ENCODE peak calls at places on chromosomes 6 and 20, in six cellular contexts. S is progenitor cell of endocrine pancreas; L is globus pallidus; K is activated effector memory CD4-positive, alpha-beta T cell treated with anti-CD3 and anti-CD28 coated beads, Interleukin-2, amount 50 U/mL, for 16 hours; M is SHP77; E is CD8-positive, alpha-beta memory T cell. T is an unnamed sample.

GRCh38 chr6:34990971-34991560 is 102.0 kb downstream of the ANKS1A start:
- DNase-seq in K (no peak), E (no peak), S (no peak), M (no peak), L (no peak), T (no peak)

GRCh38 chr6:117976030-117976651 is 69.1 kb downstream of the SLC35F1 start:
- DNase-seq in M (peak), L (peak), E (no peak), S (no peak), K (no peak), T (peak)

GRCh38 chr20:3045042-3045815 is 623 bp upstream of the MRPS26 start:
- DNase-seq in L (no peak), E (peak), M (peak), S (no peak), K (no peak), T (peak)

GRCh38 chr20:62644044-62644795 is 1.9 kb downstream of the SLCO4A1 start:
- DNase-seq in S (no peak), M (no peak), K (no peak), E (no peak), L (no peak), T (no peak)

GRCh38 chr6:112163295-112164257 is 76.2 kb downstream of the FAM229B start:
- DNase-seq in K (peak), L (peak), M (peak), E (peak), S (peak), T (peak)

GRCh38 chr6:26594730-26595632 is 1.8 kb upstream of the ABT1 start:
- DNase-seq in M (peak), L (peak), K (no peak), E (no peak), S (no peak), T (peak)

GRCh38 chr6:34099878-34100277 is 46.0 kb downstream of the GRM4 start:
- DNase-seq in M (no peak), K (no peak), L (no peak), S (no peak), E (no peak), T (no peak)

GRCh38 chr6:6712258-6712978 is 123.9 kb downstream of the LY86 start:
- DNase-seq in K (no peak), S (no peak), M (peak), E (no peak), L (no peak), T (no peak)

GRCh38 chr6:582370-582769 is 74.5 kb downstream of the HUS1B start:
- DNase-seq in S (peak), L (no peak), M (no peak), K (no peak), E (no peak), T (no peak)

GRCh38 chr20:40251284-40251932 is 437.6 kb downstream of the MAFB start:
- DNase-seq in E (no peak), L (no peak), S (no peak), K (no peak), M (peak), T (no peak)

GRCh38 chr6:105978113-105978512 is 108.0 kb upstream of the PRDM1 start:
- DNase-seq in M (no peak), K (no peak), L (no peak), E (no peak), S (no peak), T (no peak)

GRCh38 chr6:46973029-46973428 is 51.3 kb upstream of the ADGRF5 start:
- DNase-seq in K (no peak), L (no peak), S (no peak), M (no peak), E (no peak), T (no peak)

GRCh38 chr20:41524980-41525613 is 93.1 kb downstream of the CHD6 start:
- DNase-seq in E (no peak), S (no peak), K (no peak), M (peak), L (no peak), T (peak)

GRCh38 chr6:125871365-125871764 is 80.6 kb downstream of the NCOA7 start:
- DNase-seq in S (no peak), E (no peak), M (peak), L (no peak), K (no peak), T (no peak)

GRCh38 chr6:149636116-149636515 is 12.4 kb downstream of the KATNA1 start:
- DNase-seq in E (no peak), L (no peak), S (no peak), M (no peak), K (no peak), T (no peak)

GRCh38 chr6:24991748-24992467 is 56.1 kb upstream of the RIPOR2 start:
- DNase-seq in L (no peak), M (peak), K (peak), S (no peak), E (peak), T (peak)

GRCh38 chr6:115545410-115545986 is 515.2 kb downstream of the FRK start:
- DNase-seq in L (no peak), M (no peak), S (peak), E (no peak), K (no peak), T (no peak)

GRCh38 chr6:1271071-1271763 is 40.7 kb upstream of the FOXQ1 start:
- DNase-seq in M (no peak), E (no peak), S (no peak), L (no peak), K (no peak), T (no peak)

GRCh38 chr6:30700340-30700739 is 9.6 kb upstream of the NRM start:
- DNase-seq in L (no peak), E (no peak), K (no peak), S (no peak), M (no peak), T (no peak)

GRCh38 chr6:87154641-87155271 is 609 bp upstream of the ZNF292 start:
- DNase-seq in L (no peak), M (peak), K (no peak), E (peak), S (no peak), T (peak)

GRCh38 chr6:158861686-158862381 is 42.7 kb upstream of the EZR start:
- DNase-seq in K (no peak), S (no peak), L (no peak), M (no peak), E (no peak), T (no peak)

GRCh38 chr20:59004763-59005522 is 2.1 kb downstream of the CTSZ start:
- DNase-seq in L (peak), K (peak), M (no peak), S (no peak), E (no peak), T (peak)

GRCh38 chr6:54503144-54503543 is 194.9 kb downstream of the TINAG start:
- DNase-seq in K (no peak), L (no peak), S (no peak), E (no peak), M (no peak), T (no peak)

GRCh38 chr6:52014391-52014790 is 73.0 kb downstream of the PKHD1 start:
- DNase-seq in L (no peak), M (no peak), E (no peak), S (no peak), K (no peak), T (no peak)

GRCh38 chr6:161418458-161418945 is 144.6 kb upstream of the AGPAT4 start:
- DNase-seq in M (peak), E (no peak), L (peak), S (peak), K (no peak), T (peak)

GRCh38 chr20:3744806-3745685 is 12.6 kb downstream of the HSPA12B start:
- DNase-seq in S (no peak), K (peak), E (peak), L (no peak), M (peak), T (no peak)

GRCh38 chr6:112330071-112330876 is 16.9 kb upstream of the RFPL4B start:
- DNase-seq in E (no peak), S (no peak), K (no peak), L (no peak), M (no peak), T (no peak)

GRCh38 chr6:150263765-150264415 is 104.9 kb upstream of the IYD start:
- DNase-seq in S (no peak), E (no peak), K (peak), M (no peak), L (no peak), T (no peak)

GRCh38 chr6:1574083-1574761 is 35.5 kb upstream of the FOXC1 start:
- DNase-seq in M (no peak), S (no peak), L (peak), K (no peak), E (no peak), T (peak)

GRCh38 chr6:160795716-160796115 is 93.7 kb downstream of the PLG start:
- DNase-seq in L (no peak), S (no peak), K (no peak), E (no peak), M (no peak), T (no peak)